ENCODE peak calls at places on chromosomes 4 and X, in six cellular contexts. W, Y, D, M, X and C are unnamed samples.

GRCh38 chr4:8695237-8696219 is 103.0 kb downstream of the CPZ start:
- DNase-seq in M (no peak), W (peak; percentile 3), X (no peak), Y (no peak), D (no peak), C (no peak)

GRCh38 chrX:131025336-131025735 is 32.8 kb upstream of the ARHGAP36 start:
- DNase-seq in D (no peak), W (no peak), Y (no peak), M (no peak), X (no peak), C (no peak)

GRCh38 chr4:42048394-42048793 is 58.1 kb downstream of the SLC30A9 start:
- DNase-seq in X (peak; percentile 75), Y (no peak), W (no peak), D (no peak), M (no peak), C (no peak)

GRCh38 chr4:124640037-124640730 is 72.3 kb downstream of the ANKRD50 start:
- DNase-seq in X (peak; percentile 86), D (no peak), M (no peak), W (peak; percentile 53), Y (no peak), C (no peak)

GRCh38 chr4:139416073-139416673 is 37.7 kb upstream of the RAB33B start:
- DNase-seq in M (no peak), Y (no peak), D (no peak), W (no peak), X (peak; percentile 58), C (no peak)

GRCh38 chr4:94452476-94453300 is 946 bp downstream of the PDLIM5 start:
- DNase-seq in M (peak; percentile 93), Y (peak; percentile 90), W (peak; percentile 84), X (peak; percentile 80), D (peak; percentile 73), C (peak; percentile 88)

GRCh38 chr4:122456228-122457106 is at the start of gene IL2:
- DNase-seq in Y (no peak), D (no peak), W (no peak), X (no peak), M (no peak), C (no peak)

GRCh38 chr4:71187399-71188196 is 151.2 kb upstream of the SLC4A4 start:
- DNase-seq in Y (peak; percentile 38), M (no peak), X (no peak), W (peak; percentile 28), D (peak; percentile 21), C (no peak)

GRCh38 chr4:148162554-148162953 is 279.7 kb downstream of the NR3C2 start:
- DNase-seq in Y (no peak), D (no peak), M (no peak), W (no peak), X (no peak), C (no peak)

GRCh38 chr4:184309241-184310170 is 91.8 kb upstream of the ENPP6 start:
- DNase-seq in D (no peak), M (no peak), W (no peak), Y (no peak), X (no peak), C (no peak)

GRCh38 chr4:187415227-187415626 is 580.3 kb upstream of the ZFP42 start:
- DNase-seq in W (no peak), M (no peak), D (no peak), X (no peak), Y (no peak), C (no peak)

GRCh38 chr4:65383589-65384305 is 286.5 kb downstream of the EPHA5 start:
- DNase-seq in D (no peak), Y (no peak), M (no peak), W (no peak), X (peak; percentile 49), C (no peak)

GRCh38 chr4:148330161-148330560 is 112.1 kb downstream of the NR3C2 start:
- DNase-seq in M (no peak), X (no peak), D (no peak), Y (no peak), W (no peak), C (no peak)

DNA sequence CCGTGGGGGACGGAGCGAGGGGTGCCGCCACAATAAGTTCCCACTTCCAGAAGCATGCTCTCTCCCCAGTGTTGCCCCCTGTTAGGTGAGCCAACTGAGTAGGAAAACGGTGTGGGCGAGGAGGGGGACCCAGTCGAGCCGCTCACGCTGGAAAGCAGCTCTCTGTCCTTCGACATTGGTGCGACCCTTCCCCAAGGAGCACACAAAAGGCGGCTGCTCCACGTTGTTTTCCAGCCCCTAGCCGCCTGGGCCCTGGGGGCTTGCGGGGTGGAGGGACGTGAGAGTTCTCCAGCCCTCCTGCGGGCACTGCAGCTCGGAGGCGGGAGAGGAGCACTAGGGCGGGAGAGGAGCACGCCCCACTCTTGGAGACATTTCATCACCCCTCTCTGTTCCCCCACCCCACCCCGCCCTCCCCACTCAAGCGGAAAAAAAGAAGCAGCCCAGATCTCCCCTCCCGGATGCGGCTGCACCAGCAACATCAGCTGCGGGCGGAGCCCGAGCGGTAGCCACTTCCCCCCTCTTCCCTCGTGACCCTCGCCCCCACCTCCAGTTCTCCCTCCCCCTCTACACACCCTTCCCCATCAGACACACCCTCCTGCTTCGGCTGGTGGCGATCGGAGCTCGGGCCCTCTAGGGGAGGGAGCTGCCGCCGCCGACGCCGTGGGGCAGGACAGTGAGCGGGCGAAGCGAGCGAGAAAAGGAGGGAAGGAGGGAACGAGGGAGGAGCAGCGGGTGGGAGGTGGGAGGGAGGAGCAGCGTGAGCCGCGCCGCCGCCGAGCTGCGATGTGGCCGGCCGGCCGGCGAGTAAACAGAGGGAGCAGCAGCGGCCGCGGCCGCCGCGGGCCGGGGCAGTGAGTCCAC is at the start of gene DOCK11:
- DNase-seq in X (peak; percentile 43), Y (peak; percentile 83), D (peak; percentile 66), W (peak; percentile 29), M (peak; percentile 90), C (peak; percentile 34)
- TF ChIP-seq POLR2A in X (no peak), Y (no peak), D (no peak), W (no peak), M (no peak), C (no peak)

DNA sequence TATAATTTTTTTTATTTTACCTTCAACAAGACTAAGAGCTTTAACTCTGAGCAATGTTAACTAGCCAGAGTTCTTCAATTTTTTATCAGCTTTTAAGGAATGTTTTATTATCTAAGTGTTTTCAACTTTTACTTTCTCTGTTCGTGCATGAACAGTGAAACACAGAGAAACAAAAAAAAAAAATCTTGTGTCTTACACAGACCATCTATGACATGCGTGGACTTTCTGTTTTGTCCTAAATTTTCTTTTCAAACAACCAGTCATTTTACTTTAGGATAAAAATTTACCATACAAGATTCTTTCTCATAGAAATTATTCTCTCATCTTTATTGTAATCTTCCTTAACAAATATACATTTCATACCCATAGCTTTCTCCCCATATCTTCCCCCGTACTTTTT is 731.9 kb upstream of the PCDH10 start:
- DNase-seq in Y (no peak), M (no peak), W (no peak), X (no peak), D (no peak), C (no peak)
- H3K9me3 ChIP-seq in Y (no peaks in the 10 kb centered on the region), M (peaks cover 12% of the 10 kb centered on the region), W (no peaks in the 10 kb centered on the region), X (no peaks in the 10 kb centered on the region), D (no peaks in the 10 kb centered on the region), C (no peaks in the 10 kb centered on the region)

GRCh38 chrX:22526339-22526738 is 253.6 kb downstream of the CBLL2 start:
- DNase-seq in W (no peak), D (no peak), Y (no peak), M (no peak), X (peak; percentile 17), C (no peak)

GRCh38 chrX:22527302-22527701 is 254.6 kb downstream of the CBLL2 start:
- DNase-seq in D (no peak), Y (no peak), X (no peak), W (no peak), M (no peak), C (no peak)
- H3K4me3 ChIP-seq in D (no peak overlapping the region), Y (no peak overlapping the region), X (no peak overlapping the region), W (no peak overlapping the region), M (no peak overlapping the region), C (no peak overlapping the region)

GRCh38 chr4:110540606-110541440 is 64.9 kb downstream of the ENPEP start:
- DNase-seq in M (no peak), Y (no peak), W (no peak), D (no peak), X (peak; percentile 94), C (no peak)

GRCh38 chr4:110550260-110550659 is 72.6 kb downstream of the PITX2 start:
- DNase-seq in D (no peak), X (peak; percentile 66), Y (no peak), M (no peak), W (no peak), C (no peak)

GRCh38 chr4:110543577-110543976 is 67.6 kb downstream of the ENPEP start:
- DNase-seq in X (no peak), M (no peak), Y (no peak), D (no peak), W (no peak), C (no peak)

DNA sequence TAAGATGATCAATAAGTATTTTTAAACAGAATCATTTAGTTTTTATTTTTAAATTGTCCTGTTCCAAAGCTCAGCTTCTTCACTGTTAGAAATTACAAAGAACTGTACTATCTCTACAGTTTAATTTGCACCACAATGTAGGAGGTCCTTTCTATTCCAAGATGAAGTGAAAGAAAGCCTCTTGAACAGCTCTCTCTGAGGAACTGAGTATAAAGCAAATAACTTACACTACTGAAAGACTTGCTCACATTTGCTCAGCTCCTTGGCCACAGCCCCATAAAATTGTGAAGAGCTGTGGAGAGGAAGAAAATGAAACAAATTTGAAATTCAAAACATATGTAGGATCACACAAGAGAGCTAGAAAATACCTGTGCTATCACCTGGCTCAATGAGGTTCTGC is 68.6 kb downstream of the ENPEP start:
- DNase-seq in Y (no peak), X (no peak), M (no peak), D (no peak), W (no peak), C (no peak)
- TF ChIP-seq POLR2A in Y (no peak), X (no peak), M (no peak), D (no peak), W (no peak), C (no peak)